ENCODE peak calls at places on chromosomes 5 and 9, in five cellular contexts. One of them, this sample, is unnamed.

GRCh38 chr9:120175031-120175430 is 404.9 kb downstream of the CDK5RAP2 start:
- DNase-seq in HepG2: no peak
- DNase-seq in NT2/D1: no peak
- DNase-seq in HEK293T: no peak
- DNase-seq in GM12878: no peak
- DNase-seq in this sample: no peak

GRCh38 chr5:94693043-94693822 is 74.8 kb downstream of the SLF1 start:
- DNase-seq in HepG2: peak; percentile 33
- DNase-seq in NT2/D1: no peak
- DNase-seq in HEK293T: no peak
- DNase-seq in GM12878: no peak
- DNase-seq in this sample: no peak

GRCh38 chr9:134303601-134304000 is 22.7 kb upstream of the RXRA start:
- DNase-seq in HepG2: no peak
- DNase-seq in NT2/D1: no peak
- DNase-seq in HEK293T: no peak
- DNase-seq in GM12878: no peak
- DNase-seq in this sample: no peak

GRCh38 chr5:16894236-16895057 is 41.6 kb downstream of the MYO10 start:
- DNase-seq in HepG2: peak; percentile 75
- DNase-seq in NT2/D1: no peak
- DNase-seq in HEK293T: peak; percentile 42
- DNase-seq in GM12878: no peak
- DNase-seq in this sample: no peak

GRCh38 chr5:77076961-77077820 is 9.9 kb downstream of the ZBED3 start:
- DNase-seq in HepG2: no peak
- DNase-seq in NT2/D1: no peak
- DNase-seq in HEK293T: no peak
- DNase-seq in GM12878: no peak
- DNase-seq in this sample: peak; percentile 94

GRCh38 chr9:99400184-99400731 is 178.2 kb downstream of the SEC61B start:
- DNase-seq in HepG2: no peak
- DNase-seq in NT2/D1: no peak
- DNase-seq in HEK293T: no peak
- DNase-seq in GM12878: no peak
- DNase-seq in this sample: no peak

GRCh38 chr5:105907016-105907415 is 1763.7 kb downstream of the EFNA5 start:
- DNase-seq in HepG2: no peak
- DNase-seq in NT2/D1: no peak
- DNase-seq in HEK293T: no peak
- DNase-seq in GM12878: no peak
- DNase-seq in this sample: no peak

GRCh38 chr5:111976705-111977104 is 219.7 kb upstream of the NREP start:
- DNase-seq in HepG2: no peak
- DNase-seq in NT2/D1: no peak
- DNase-seq in HEK293T: no peak
- DNase-seq in GM12878: no peak
- DNase-seq in this sample: no peak

DNA sequence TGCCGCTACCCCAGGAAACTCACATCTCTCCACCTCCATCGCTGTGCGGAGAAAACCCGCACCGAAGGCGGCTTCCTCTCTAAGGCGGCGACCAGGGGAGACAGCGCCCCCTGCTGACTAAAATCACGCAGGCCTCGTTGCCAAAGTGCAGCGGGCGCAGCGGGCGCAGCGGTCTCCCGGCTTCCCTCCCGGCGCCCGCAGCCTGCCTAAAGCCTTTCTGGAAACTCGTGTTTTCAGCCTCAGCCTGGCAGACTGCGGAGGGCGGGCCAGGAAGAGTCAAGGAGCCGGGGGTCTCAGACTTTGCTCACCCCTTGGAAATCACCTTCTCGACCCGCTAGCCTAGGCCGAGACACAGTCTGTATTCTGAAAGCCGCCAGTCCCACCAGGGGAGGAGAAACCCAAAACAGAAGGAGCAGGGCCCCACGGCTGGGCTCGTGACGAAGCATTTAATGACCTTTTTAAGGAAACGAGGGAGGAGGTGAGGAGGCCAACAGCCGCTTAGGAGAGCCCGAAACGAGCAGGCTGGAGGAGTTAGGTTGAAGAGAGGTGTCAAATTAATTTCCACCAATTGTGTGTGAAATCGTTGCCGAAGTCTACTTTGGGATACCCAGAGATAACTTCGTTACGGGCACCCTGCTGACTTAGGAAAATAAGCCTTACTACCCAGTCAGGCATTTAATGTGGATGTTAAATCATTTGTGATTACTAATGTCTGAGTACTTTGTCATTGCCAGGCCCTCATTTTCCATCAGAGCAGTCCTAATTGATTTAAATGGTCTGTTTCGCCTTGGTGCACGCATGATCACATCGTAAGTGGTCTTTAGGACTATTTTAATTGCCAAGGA is 7.3 kb upstream of the FOXB2 start:
- DNase-seq in HepG2: peak; percentile 20
- DNase-seq in NT2/D1: no peak
- DNase-seq in HEK293T: peak; percentile 82
- DNase-seq in GM12878: no peak
- DNase-seq in this sample: peak; percentile 98
- TF ChIP-seq SUZ12 in HepG2: no peak
- TF ChIP-seq SUZ12 in NT2/D1: peak; percentile 57
- TF ChIP-seq SUZ12 in HEK293T: no peak
- TF ChIP-seq SUZ12 in GM12878: no peak
- TF ChIP-seq SUZ12 in this sample: peak; percentile 31

GRCh38 chr5:120806132-120806531 is 342.0 kb downstream of the PRR16 start:
- DNase-seq in HepG2: no peak
- DNase-seq in NT2/D1: no peak
- DNase-seq in HEK293T: no peak
- DNase-seq in GM12878: no peak
- DNase-seq in this sample: no peak
- TF ChIP-seq SUZ12 in HepG2: no peak
- TF ChIP-seq SUZ12 in NT2/D1: no peak
- TF ChIP-seq SUZ12 in HEK293T: no peak
- TF ChIP-seq SUZ12 in GM12878: no peak
- TF ChIP-seq SUZ12 in this sample: no peak

GRCh38 chr5:124555179-124555578 is 191.3 kb downstream of the ZNF608 start:
- DNase-seq in HepG2: no peak
- DNase-seq in NT2/D1: no peak
- DNase-seq in HEK293T: no peak
- DNase-seq in GM12878: no peak
- DNase-seq in this sample: no peak
- TF ChIP-seq SUZ12 in HepG2: no peak
- TF ChIP-seq SUZ12 in NT2/D1: no peak
- TF ChIP-seq SUZ12 in HEK293T: no peak
- TF ChIP-seq SUZ12 in GM12878: no peak
- TF ChIP-seq SUZ12 in this sample: no peak

DNA sequence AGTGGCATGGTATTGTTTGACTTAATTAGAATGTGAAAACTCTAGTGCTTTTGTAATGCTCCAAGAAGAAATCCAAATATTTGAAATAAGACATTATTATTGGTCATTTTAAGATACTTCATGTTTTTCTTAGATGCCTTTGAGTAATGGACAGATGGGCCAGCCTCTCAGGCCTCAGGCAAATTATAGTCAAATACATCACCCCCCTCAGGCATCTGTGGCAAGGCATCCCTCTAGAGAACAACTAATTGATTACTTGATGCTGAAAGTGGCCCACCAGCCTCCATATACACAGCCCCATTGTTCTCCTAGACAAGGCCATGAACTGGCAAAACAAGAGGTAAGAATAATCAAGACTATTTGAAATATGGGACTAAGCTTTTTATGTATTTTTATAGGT is 69.2 kb upstream of the SREK1 start:
- DNase-seq in HepG2: no peak
- DNase-seq in NT2/D1: no peak
- DNase-seq in HEK293T: no peak
- DNase-seq in GM12878: no peak
- DNase-seq in this sample: no peak
- TF ChIP-seq SUZ12 in HepG2: no peak
- TF ChIP-seq SUZ12 in NT2/D1: no peak
- TF ChIP-seq SUZ12 in HEK293T: no peak
- TF ChIP-seq SUZ12 in GM12878: no peak
- TF ChIP-seq SUZ12 in this sample: no peak

GRCh38 chr9:96317335-96317980 is 15.5 kb upstream of the HSD17B3 start:
- DNase-seq in HepG2: peak; percentile 27
- DNase-seq in NT2/D1: peak; percentile 68
- DNase-seq in HEK293T: peak; percentile 69
- DNase-seq in GM12878: no peak
- DNase-seq in this sample: peak; percentile 66
- TF ChIP-seq SUZ12 in HepG2: no peak
- TF ChIP-seq SUZ12 in NT2/D1: no peak
- TF ChIP-seq SUZ12 in HEK293T: no peak
- TF ChIP-seq SUZ12 in GM12878: no peak
- TF ChIP-seq SUZ12 in this sample: no peak

GRCh38 chr9:91345978-91346377 is 15.7 kb downstream of the AUH start:
- DNase-seq in HepG2: no peak
- DNase-seq in NT2/D1: no peak
- DNase-seq in HEK293T: no peak
- DNase-seq in GM12878: no peak
- DNase-seq in this sample: no peak

GRCh38 chr9:91346644-91347043 is 15.1 kb downstream of the AUH start:
- DNase-seq in HepG2: no peak
- DNase-seq in NT2/D1: no peak
- DNase-seq in HEK293T: no peak
- DNase-seq in GM12878: no peak
- DNase-seq in this sample: no peak

GRCh38 chr9:91349115-91349555 is 12.6 kb downstream of the AUH start:
- DNase-seq in HepG2: no peak
- DNase-seq in NT2/D1: no peak
- DNase-seq in HEK293T: no peak
- DNase-seq in GM12878: no peak
- DNase-seq in this sample: no peak

GRCh38 chr9:91347370-91347769 is 14.3 kb downstream of the AUH start:
- DNase-seq in HepG2: no peak
- DNase-seq in NT2/D1: no peak
- DNase-seq in HEK293T: no peak
- DNase-seq in GM12878: no peak
- DNase-seq in this sample: no peak

DNA sequence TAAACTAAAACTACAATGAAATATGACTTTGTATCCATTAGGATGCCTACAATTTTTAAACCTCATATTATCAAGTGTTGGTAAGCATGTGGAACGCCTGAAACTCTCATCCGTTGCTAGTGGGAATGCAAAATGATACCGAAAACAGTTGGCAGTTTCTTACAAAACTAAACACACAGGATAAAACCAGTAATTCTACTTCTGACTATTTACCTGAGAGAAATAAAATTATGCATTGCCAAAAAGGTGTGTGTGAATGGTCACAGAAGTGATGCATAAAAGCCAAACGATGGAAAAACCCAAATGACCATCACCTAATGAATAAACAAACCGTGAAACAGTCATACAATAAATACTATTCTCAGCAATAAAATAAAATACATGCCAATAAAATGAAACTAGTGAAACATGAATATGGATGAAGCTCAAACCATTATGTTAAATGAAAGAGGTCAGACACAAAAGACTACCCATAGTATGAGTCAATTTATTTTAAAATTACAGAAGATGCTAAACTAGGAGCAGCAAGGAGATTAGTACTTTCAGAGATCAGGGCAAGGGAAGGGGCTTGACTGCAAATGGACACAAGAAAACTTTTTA is 13.4 kb downstream of the AUH start:
- DNase-seq in HepG2: no peak
- DNase-seq in NT2/D1: no peak
- DNase-seq in HEK293T: no peak
- DNase-seq in GM12878: no peak
- DNase-seq in this sample: no peak
- TF ChIP-seq SUZ12 in HepG2: no peak
- TF ChIP-seq SUZ12 in NT2/D1: no peak
- TF ChIP-seq SUZ12 in HEK293T: no peak
- TF ChIP-seq SUZ12 in GM12878: no peak
- TF ChIP-seq SUZ12 in this sample: no peak

DNA sequence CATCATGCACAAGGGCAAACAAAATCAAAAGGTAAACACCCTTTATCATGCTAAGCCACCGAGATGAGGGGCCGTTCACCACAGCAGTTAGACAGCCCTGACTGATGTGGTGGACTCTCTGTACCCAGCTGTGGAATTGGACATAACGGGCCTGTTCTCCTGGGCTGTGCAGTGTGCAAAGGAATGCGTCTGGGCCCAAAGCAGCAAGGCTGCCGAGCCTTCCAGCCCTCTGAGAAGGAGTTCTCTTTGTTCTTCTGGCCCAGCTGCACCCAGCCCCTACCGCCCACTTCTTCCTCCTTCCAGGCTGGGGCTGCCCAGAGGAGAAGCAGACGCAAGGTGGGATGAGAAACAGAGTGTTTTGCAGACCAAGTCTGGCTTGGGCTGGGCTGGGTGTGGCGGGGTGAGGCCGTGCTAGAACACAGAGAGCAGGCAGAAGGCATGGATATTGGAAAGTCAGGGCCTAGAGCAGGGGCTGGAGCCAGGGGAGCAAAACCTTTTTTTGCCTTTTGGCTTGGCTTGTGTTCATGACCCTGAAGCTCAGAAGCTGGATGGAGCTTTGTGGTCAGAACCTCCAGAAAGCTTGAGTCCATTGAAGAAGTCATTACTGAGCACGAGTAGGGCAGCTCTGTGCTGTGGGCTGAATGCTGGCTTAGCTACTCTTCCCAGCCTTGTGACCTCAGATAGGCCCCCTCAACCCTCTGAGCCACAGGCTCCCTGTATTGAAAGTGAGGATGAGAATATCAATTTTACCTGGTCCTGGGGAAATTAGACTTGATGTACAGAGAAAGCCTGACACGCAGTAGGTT is 49.8 kb upstream of the SH3PXD2B start:
- DNase-seq in HepG2: no peak
- DNase-seq in NT2/D1: no peak
- DNase-seq in HEK293T: no peak
- DNase-seq in GM12878: no peak
- DNase-seq in this sample: peak; percentile 34
- TF ChIP-seq SUZ12 in HepG2: no peak
- TF ChIP-seq SUZ12 in NT2/D1: no peak
- TF ChIP-seq SUZ12 in HEK293T: no peak
- TF ChIP-seq SUZ12 in GM12878: no peak
- TF ChIP-seq SUZ12 in this sample: no peak

GRCh38 chr9:90941661-90942060 is 140.0 kb downstream of the SYK start:
- DNase-seq in HepG2: no peak
- DNase-seq in NT2/D1: no peak
- DNase-seq in HEK293T: no peak
- DNase-seq in GM12878: no peak
- DNase-seq in this sample: no peak
- TF ChIP-seq SUZ12 in HepG2: no peak
- TF ChIP-seq SUZ12 in NT2/D1: no peak
- TF ChIP-seq SUZ12 in HEK293T: no peak
- TF ChIP-seq SUZ12 in GM12878: no peak
- TF ChIP-seq SUZ12 in this sample: no peak

DNA sequence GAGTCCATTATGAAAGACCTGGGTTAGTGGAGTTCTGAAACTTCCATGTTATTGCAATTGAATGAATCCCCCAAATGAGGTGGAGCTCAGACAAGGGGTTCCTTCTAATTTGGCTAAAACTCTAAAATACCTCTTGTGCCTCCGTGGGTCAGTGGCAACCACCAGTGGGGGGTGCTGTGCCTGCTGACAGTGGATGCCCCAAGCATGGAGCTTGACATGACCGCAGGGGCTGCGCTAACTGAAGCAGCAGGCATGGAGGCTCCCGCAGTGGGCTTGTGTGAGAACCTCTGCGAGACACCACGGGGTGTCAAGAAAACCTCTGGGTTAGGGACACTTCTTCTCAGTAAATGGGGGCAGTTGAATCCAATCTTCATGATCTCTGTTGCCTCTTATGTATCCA is 200.5 kb downstream of the DRD1 start:
- DNase-seq in HepG2: no peak
- DNase-seq in NT2/D1: no peak
- DNase-seq in HEK293T: no peak
- DNase-seq in GM12878: no peak
- DNase-seq in this sample: peak; percentile 52
- TF ChIP-seq SUZ12 in HepG2: no peak
- TF ChIP-seq SUZ12 in NT2/D1: no peak
- TF ChIP-seq SUZ12 in HEK293T: no peak
- TF ChIP-seq SUZ12 in GM12878: no peak
- TF ChIP-seq SUZ12 in this sample: no peak